ENCODE peak calls at places on chromosomes 12 and 14, in six cellular contexts. J is NCI-H510A, A is HS-27A, L is T-helper 9 cell, V is HT1080, E is dermis microvascular lymphatic vessel endothelial cell. O is an unnamed sample.

GRCh38 chr14:105847400-105847799 is 321.0 kb downstream of the TMEM121 start:
- DNase-seq in A (no peak), E (no peak), J (no peak), L (no peak), V (no peak), O (no peak)

GRCh38 chr12:27513155-27513824 is 10.7 kb upstream of the PPFIBP1 start:
- DNase-seq in J (no peak), A (no peak), V (no peak), L (no peak), E (no peak), O (no peak)

GRCh38 chr12:23950011-23950774 is 723 bp upstream of the SOX5 start:
- DNase-seq in E (peak), L (no peak), A (no peak), J (no peak), V (no peak), O (no peak)

GRCh38 chr14:103543140-103543539 is 14.1 kb downstream of the TRMT61A start:
- DNase-seq in L (no peak), E (no peak), J (no peak), A (no peak), V (no peak), O (no peak)

GRCh38 chr12:8065991-8066594 is at the start of gene C3AR1:
- DNase-seq in L (peak), A (peak), E (peak), V (peak), J (no peak), O (peak)

GRCh38 chr12:50110762-50111416 is 1.1 kb upstream of the COX14 start:
- DNase-seq in E (no peak), J (no peak), V (peak), L (no peak), A (peak), O (no peak)

GRCh38 chr14:101361451-101362433 is 199.6 kb upstream of the DIO3 start:
- DNase-seq in V (no peak), E (no peak), A (no peak), J (no peak), L (no peak), O (no peak)

GRCh38 chr12:125194999-125195398 is 129.8 kb downstream of the AACS start:
- DNase-seq in L (no peak), V (no peak), E (no peak), A (no peak), J (no peak), O (no peak)

GRCh38 chr14:24303988-24304387 is 3.8 kb downstream of the CIDEB start:
- DNase-seq in J (no peak), A (no peak), L (no peak), E (no peak), V (no peak), O (no peak)